ENCODE peak calls at places on chromosome 16, in eight cellular contexts. A is heart right ventricle, V is cardiac fibroblast, E is foreskin fibroblast, O is BE2C, S is thoracic aorta, J is dorsolateral prefrontal cortex, L is AG04450. P is an unnamed sample.
A peak's percentile ranks its signal among the peaks of the same experiment; 100 is the strongest.

GRCh38 chr16:75341934-75342811 is 90.7 kb upstream of the BCAR1 start:
- DNase-seq in A (no peak), V (peak; percentile 84), E (peak; percentile 82), O (no peak), S (no peak), J (no peak), L (no peak), P (no peak)

GRCh38 chr16:77143364-77143763 is 47.6 kb upstream of the MON1B start:
- DNase-seq in A (no peak), V (no peak), E (no peak), O (no peak), S (no peak), J (no peak), L (no peak), P (no peak)

GRCh38 chr16:57141822-57142631 is 43.8 kb downstream of the PSME3IP1 start:
- DNase-seq in A (no peak), V (no peak), E (no peak), O (no peak), S (no peak), J (no peak), L (no peak), P (no peak)

GRCh38 chr16:77760800-77761199 is 27.6 kb upstream of the VAT1L start:
- DNase-seq in A (no peak), V (no peak), E (no peak), O (no peak), S (no peak), J (no peak), L (no peak), P (no peak)

GRCh38 chr16:13186813-13187212 is 285.4 kb downstream of the SHISA9 start:
- DNase-seq in A (no peak), V (no peak), E (no peak), O (no peak), S (no peak), J (no peak), L (no peak), P (peak; percentile 64)

GRCh38 chr16:19520861-19521331 is 1.0 kb downstream of the GDE1 start:
- DNase-seq in A (no peak), V (no peak), E (no peak), O (no peak), S (no peak), J (no peak), L (no peak), P (no peak)

GRCh38 chr16:65120811-65121721 is 797 bp downstream of the CDH11 start:
- DNase-seq in A (peak; percentile 21), V (peak; percentile 56), E (no peak), O (peak; percentile 16), S (no peak), J (peak; percentile 20), L (no peak), P (peak; percentile 80)

GRCh38 chr16:53154513-53154912 is 99.7 kb downstream of the CHD9 start:
- DNase-seq in A (no peak), V (no peak), E (no peak), O (peak; percentile 49), S (no peak), J (peak; percentile 10), L (no peak), P (no peak)

GRCh38 chr16:86909359-86910145 is 331.2 kb downstream of the FOXL1 start:
- DNase-seq in A (no peak), V (no peak), E (no peak), O (no peak), S (no peak), J (no peak), L (no peak), P (no peak)

GRCh38 chr16:86910146-86910805 is 331.9 kb downstream of the FOXL1 start:
- DNase-seq in A (no peak), V (no peak), E (no peak), O (no peak), S (no peak), J (no peak), L (no peak), P (no peak)

GRCh38 chr16:86903068-86903467 is 324.7 kb downstream of the FOXL1 start:
- DNase-seq in A (no peak), V (no peak), E (no peak), O (no peak), S (no peak), J (no peak), L (no peak), P (no peak)

GRCh38 chr16:86905302-86905701 is 327.0 kb downstream of the FOXL1 start:
- DNase-seq in A (no peak), V (no peak), E (no peak), O (no peak), S (no peak), J (no peak), L (no peak), P (no peak)

GRCh38 chr16:86906608-86907007 is 328.3 kb downstream of the FOXL1 start:
- DNase-seq in A (no peak), V (no peak), E (no peak), O (no peak), S (no peak), J (no peak), L (no peak), P (no peak)
- H3K4me3 ChIP-seq in A (no peak overlapping the region), V (no peak overlapping the region), E (no peak overlapping the region), O (no peak overlapping the region), S (no peak overlapping the region), J (no peak overlapping the region), L (no peak overlapping the region), P (no peak overlapping the region)

GRCh38 chr16:68470461-68471150 is 22.3 kb upstream of the SMPD3 start:
- DNase-seq in A (no peak), V (no peak), E (no peak), O (no peak), S (no peak), J (no peak), L (no peak), P (peak; percentile 40)

GRCh38 chr16:68468849-68469248 is 20.5 kb upstream of the SMPD3 start:
- DNase-seq in A (no peak), V (no peak), E (no peak), O (no peak), S (no peak), J (no peak), L (no peak), P (no peak)

GRCh38 chr16:68473358-68474064 is 25.2 kb upstream of the SMPD3 start:
- DNase-seq in A (no peak), V (no peak), E (no peak), O (no peak), S (no peak), J (no peak), L (no peak), P (no peak)

GRCh38 chr16:68472581-68472980 is 24.3 kb upstream of the SMPD3 start:
- DNase-seq in A (no peak), V (no peak), E (no peak), O (no peak), S (no peak), J (no peak), L (no peak), P (peak; percentile 25)

DNA sequence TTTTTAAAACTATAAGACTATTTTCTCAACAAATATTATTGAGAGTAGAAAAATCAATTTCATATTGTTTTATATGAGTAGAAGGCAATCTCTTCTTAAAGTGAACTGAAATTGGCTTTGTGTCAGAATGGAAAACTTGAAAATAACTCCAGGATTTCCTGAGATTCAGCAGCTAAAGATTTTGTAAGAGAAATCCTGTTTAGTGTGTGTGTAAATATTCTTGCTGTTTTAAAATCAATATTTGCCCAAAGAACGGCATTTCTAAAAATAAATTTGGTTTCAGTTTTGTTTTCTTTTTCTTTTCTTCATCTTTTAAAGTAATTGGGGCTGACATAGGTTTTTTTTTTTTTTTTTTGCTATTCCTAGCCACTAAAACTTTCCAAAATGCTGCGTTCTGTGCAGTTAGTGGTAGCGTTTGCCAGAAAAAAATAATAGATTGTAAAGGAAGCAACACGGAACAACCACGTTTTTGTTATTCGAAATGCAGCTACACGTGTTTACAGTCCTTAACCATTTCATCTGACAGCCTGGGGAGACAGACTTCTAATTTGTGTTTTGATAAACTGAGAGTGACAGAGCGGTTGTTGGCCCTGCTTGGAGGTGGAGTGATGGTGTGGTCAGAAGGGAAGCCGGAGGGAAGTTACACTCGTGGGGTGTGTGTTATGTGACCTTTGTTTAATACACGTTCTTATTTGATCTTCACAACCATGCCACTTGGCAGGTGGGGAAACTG is 21.6 kb upstream of the SMPD3 start:
- DNase-seq in A (no peak), V (no peak), E (no peak), O (no peak), S (no peak), J (no peak), L (no peak), P (no peak)
- H3K4me3 ChIP-seq in A (peak overlapping the region; percentile 38), V (no peak overlapping the region), E (no peak overlapping the region), O (no peak overlapping the region), S (peak overlapping the region; percentile 60), J (no peak overlapping the region), L (no peak overlapping the region), P (no peak overlapping the region)

DNA sequence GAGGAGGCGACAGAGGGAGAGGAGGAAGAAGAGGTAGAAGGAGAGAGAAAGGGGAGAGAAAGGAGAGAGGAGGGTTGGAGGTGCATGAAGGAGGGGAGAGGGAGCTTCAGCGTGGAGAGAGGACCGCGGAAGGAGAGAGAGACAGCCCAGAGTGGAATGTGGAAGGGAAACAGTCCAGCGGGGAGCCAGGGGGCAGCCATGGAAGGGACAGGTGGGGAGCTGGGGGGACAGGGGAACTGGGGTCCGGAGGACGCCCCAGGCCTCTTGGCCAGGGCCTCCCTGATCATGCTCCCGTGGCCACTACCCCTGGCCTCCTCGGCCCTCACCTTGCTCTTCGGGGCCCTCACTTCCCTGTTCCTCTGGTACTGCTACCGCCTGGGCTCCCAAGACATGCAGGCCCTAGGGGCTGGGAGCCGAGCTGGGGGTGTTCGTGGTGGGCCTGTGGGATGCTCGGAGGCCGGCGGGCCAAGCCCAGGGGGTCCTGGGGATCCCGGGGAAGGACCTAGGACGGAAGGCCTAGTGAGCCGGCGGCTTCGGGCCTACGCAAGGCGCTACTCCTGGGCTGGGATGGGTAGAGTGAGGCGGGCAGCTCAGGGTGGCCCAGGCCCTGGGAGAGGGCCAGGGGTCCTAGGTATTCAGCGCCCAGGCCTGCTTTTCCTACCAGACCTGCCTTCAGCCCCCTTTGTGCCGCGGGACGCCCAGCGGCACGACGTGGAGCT is 759 bp downstream of the ASPHD1 start:
- DNase-seq in A (no peak), V (no peak), E (peak; percentile 15), O (no peak), S (no peak), J (no peak), L (no peak), P (peak; percentile 65)
- H3K4me3 ChIP-seq in A (peak overlapping the region; percentile 66), V (peak overlapping the region; percentile 67), E (peak overlapping the region; percentile 62), O (peak overlapping the region; percentile 94), S (peak overlapping the region; percentile 71), J (peak overlapping the region; percentile 59), L (peak overlapping the region; percentile 77), P (peak overlapping the region; percentile 87)

GRCh38 chr16:27316038-27316680 is 2.4 kb downstream of the IL4R start:
- DNase-seq in A (no peak), V (no peak), E (no peak), O (no peak), S (no peak), J (no peak), L (no peak), P (peak; percentile 36)

GRCh38 chr16:27317320-27317719 is 3.5 kb downstream of the IL4R start:
- DNase-seq in A (no peak), V (no peak), E (no peak), O (no peak), S (no peak), J (no peak), L (no peak), P (peak; percentile 41)

GRCh38 chr16:27314161-27314723 is 468 bp downstream of the IL4R start:
- DNase-seq in A (peak; percentile 36), V (peak; percentile 96), E (peak; percentile 94), O (no peak), S (peak; percentile 76), J (no peak), L (peak; percentile 84), P (peak; percentile 71)

GRCh38 chr16:27314986-27315332 is 1.2 kb downstream of the IL4R start:
- DNase-seq in A (no peak), V (no peak), E (no peak), O (no peak), S (no peak), J (no peak), L (no peak), P (no peak)

DNA sequence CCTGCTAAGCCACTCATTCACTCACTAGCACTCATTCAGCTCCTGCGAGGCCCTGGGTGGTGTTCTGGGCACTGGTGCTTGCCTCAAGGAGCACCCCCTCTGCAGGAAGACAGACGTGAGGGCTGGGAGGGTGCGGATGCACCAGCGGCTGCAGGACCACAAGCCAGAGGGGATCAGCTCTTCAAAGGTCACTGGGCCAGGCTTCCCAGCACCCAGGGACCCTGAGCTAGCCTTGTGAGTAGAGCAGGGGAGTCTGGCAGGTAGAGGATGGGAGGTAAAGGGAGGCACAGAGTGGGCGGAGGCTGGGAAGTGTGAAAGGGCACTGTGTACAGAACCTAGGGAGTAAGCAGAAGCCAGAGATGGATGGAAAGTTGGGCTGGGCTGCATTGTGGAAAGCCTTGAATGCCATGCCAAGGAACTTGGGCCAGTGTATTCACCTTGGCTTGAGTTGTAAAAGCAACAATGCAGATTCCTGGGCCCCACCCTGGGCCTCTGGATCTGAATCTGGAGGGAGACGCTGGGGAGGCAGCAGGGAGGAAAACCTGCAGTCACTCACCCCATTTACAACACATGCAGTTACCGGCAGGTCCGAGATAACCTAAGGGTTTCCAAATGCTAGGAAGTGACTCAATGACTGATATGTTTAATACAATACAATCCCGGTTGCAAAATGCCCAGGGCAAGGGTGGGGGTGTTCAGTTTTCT is 1.7 kb downstream of the IL4R start:
- DNase-seq in A (peak; percentile 36), V (peak; percentile 83), E (peak; percentile 73), O (no peak), S (peak; percentile 67), J (no peak), L (no peak), P (peak; percentile 73)
- H3K4me3 ChIP-seq in A (peak overlapping the region; percentile 72), V (peak overlapping the region; percentile 87), E (peak overlapping the region; percentile 77), O (no peak overlapping the region), S (peak overlapping the region; percentile 81), J (no peak overlapping the region), L (peak overlapping the region; percentile 81), P (peak overlapping the region; percentile 35)